ENCODE peak calls at places on chromosomes 16 and 17, in ten cellular contexts. V is heart right ventricle; A is CD8-positive, alpha-beta memory T cell; T is colonic mucosa; K is adrenal gland; O is brain microvascular endothelial cell; J is AG04450; F is lower lobe of right lung; W is upper lobe of right lung; G is endodermal cell. D is an unnamed sample. For H3K27me3, the result is how much of the 10 kb centered on the place peaks cover.

GRCh38 chr17:22435231-22435974 is 743.1 kb downstream of the KCNJ18 start:
- DNase-seq in V (no peak), A (no peak), T (no peak), K (no peak), O (no peak), J (no peak), F (no peak), W (no peak), G (no peak), D (no peak)

GRCh38 chr17:78839762-78840529 is 668 bp downstream of the USP36 start:
- DNase-seq in V (no peak), A (peak), T (peak), K (peak), O (peak), J (no peak), F (peak), W (peak), G (peak), D (peak)

GRCh38 chr17:75673487-75673886 is 6.3 kb downstream of the SAP30BP start:
- DNase-seq in V (no peak), A (no peak), T (no peak), K (no peak), O (no peak), J (no peak), F (no peak), W (no peak), G (no peak), D (no peak)

GRCh38 chr17:12320286-12320685 is 299.6 kb downstream of the MAP2K4 start:
- DNase-seq in V (no peak), A (no peak), T (no peak), K (no peak), O (peak), J (peak), F (no peak), W (no peak), G (no peak), D (no peak)

GRCh38 chr16:53094013-53094630 is 39.3 kb downstream of the CHD9 start:
- DNase-seq in V (peak), A (no peak), T (peak), K (peak), O (peak), J (no peak), F (peak), W (peak), G (no peak), D (peak)

GRCh38 chr16:13594798-13595197 is 325.2 kb upstream of the ERCC4 start:
- DNase-seq in V (no peak), A (no peak), T (no peak), K (no peak), O (no peak), J (no peak), F (no peak), W (no peak), G (peak), D (no peak)

GRCh38 chr16:46814790-46815189 is 16.2 kb downstream of the C16orf87 start:
- DNase-seq in V (no peak), A (no peak), T (no peak), K (no peak), O (no peak), J (no peak), F (no peak), W (no peak), G (no peak), D (no peak)

GRCh38 chr17:39123627-39124026 is 27.8 kb downstream of the PLXDC1 start:
- DNase-seq in V (peak), A (no peak), T (no peak), K (no peak), O (no peak), J (no peak), F (no peak), W (no peak), G (no peak), D (peak)

GRCh38 chr17:81517009-81517338 is 4.4 kb upstream of the ACTG1 start:
- DNase-seq in V (peak), A (no peak), T (no peak), K (no peak), O (no peak), J (no peak), F (peak), W (no peak), G (no peak), D (no peak)

GRCh38 chr16:25689137-25689836 is 2.5 kb upstream of the HS3ST4 start:
- DNase-seq in V (no peak), A (no peak), T (no peak), K (no peak), O (no peak), J (no peak), F (no peak), W (no peak), G (no peak), D (no peak)
- H3K27me3 ChIP-seq in V (under half), A (under half), T (under half), K (under half), O (under half), J (under half), F (under half), W (under half), G (under half), D (under half)

GRCh38 chr16:27402964-27403600 is 1.1 kb downstream of the IL21R start:
- DNase-seq in V (no peak), A (peak), T (no peak), K (no peak), O (no peak), J (no peak), F (no peak), W (no peak), G (no peak), D (no peak)
- H3K4me3 ChIP-seq in V (no peak), A (peak), T (peak), K (no peak), O (no peak), J (no peak), F (peak), W (peak), G (no peak), D (no peak)

DNA sequence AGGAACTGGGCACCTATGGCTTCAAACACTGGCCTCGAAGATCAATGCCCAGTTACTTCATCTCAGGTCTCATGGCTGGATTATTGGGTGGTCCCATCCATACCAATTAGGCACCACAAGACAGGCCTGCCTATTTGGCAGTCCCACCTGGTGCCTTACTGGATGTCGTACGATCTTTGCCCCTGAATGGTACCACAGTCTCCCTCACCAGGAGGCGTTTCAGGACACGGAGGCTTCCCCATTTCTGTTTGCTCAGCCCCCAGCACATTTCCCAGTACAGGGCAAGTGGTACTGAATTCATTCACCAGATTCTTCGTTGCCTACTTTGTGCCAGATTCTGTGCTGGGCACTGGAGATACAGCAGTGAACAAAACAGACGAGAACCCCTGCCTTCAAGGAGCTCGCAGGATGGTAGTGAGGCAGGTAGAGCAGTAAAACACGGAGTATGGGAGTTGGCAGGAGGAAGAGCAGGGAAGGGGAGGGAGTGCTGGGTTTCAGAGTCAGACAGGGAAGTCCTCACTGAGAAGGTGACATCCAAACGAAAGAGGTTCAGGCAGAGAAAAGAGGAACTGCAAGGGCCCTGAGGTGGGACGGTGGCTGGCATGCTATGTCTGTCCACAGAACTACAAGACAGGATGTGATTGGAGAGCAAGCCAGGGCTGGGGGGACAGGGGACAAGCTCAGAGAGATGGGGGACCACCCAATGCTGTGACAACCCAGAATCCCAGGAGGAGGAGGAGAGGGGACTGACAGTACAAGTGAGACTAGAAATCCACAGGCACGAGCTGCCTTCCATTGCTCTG is 99.7 kb downstream of the RAB11FIP4 start:
- DNase-seq in V (no peak), A (no peak), T (peak), K (no peak), O (no peak), J (no peak), F (peak), W (no peak), G (no peak), D (no peak)
- H3K27me3 ChIP-seq in V (under half), A (under half), T (under half), K (under half), O (under half), J (half or more), F (under half), W (under half), G (under half), D (under half)

DNA sequence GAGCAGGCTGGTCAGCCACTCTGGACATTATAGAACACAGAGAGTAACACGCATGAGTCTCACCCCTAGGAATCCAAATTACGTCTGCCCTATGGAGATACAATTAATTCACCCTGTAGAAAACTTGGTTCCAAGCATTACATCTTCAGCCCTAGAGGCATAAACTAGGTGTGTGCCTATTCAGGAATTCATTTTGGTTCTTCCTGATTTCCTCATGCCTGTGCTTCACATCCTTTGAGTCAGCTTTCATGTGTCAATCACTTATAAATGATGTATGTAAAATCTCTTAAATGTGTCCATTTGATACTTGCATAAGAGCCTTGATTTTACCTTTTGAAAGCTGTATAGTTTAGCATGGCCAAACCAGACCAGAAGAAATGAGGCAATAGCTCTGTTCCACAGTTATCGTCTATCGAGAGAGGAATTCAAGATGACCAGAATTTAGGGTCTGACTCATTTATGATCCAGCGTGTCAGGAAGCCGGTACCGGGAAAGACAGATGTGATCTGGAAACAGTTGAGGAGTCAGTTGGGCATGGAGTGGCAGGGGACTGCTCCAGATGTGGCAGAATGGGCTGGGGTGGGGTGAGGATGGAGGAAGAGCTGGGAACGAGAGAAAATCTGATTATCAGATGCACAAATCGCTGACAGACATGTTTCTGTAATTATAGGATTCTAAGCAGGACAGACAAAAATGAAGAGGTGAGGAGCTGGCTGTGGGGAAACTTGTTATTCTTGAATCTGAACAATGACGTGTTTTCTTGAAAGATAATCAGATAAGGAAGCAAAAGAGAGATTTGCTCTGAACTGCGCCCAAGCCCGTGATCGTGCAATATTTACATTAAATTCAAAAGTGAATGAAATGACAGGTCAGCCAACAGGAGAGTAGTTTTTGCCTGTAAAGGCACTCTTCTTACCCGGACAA is 76.7 kb downstream of the C16orf95 start:
- DNase-seq in V (no peak), A (no peak), T (peak), K (no peak), O (no peak), J (no peak), F (no peak), W (no peak), G (no peak), D (peak)
- H3K4me3 ChIP-seq in V (no peak), A (no peak), T (no peak), K (no peak), O (no peak), J (no peak), F (no peak), W (no peak), G (no peak), D (no peak)

GRCh38 chr16:56191807-56192643 is 736 bp downstream of the GNAO1 start:
- DNase-seq in V (peak), A (no peak), T (no peak), K (no peak), O (no peak), J (no peak), F (no peak), W (no peak), G (peak), D (no peak)

GRCh38 chr16:56195151-56195550 is 3.9 kb downstream of the GNAO1 start:
- DNase-seq in V (no peak), A (no peak), T (no peak), K (no peak), O (no peak), J (no peak), F (no peak), W (no peak), G (no peak), D (no peak)

GRCh38 chr16:56193951-56194726 is 2.9 kb downstream of the GNAO1 start:
- DNase-seq in V (peak), A (peak), T (peak), K (peak), O (peak), J (no peak), F (peak), W (peak), G (peak), D (peak)

GRCh38 chr16:56192644-56192960 is 1.3 kb downstream of the GNAO1 start:
- DNase-seq in V (no peak), A (no peak), T (no peak), K (no peak), O (no peak), J (no peak), F (no peak), W (no peak), G (no peak), D (no peak)

DNA sequence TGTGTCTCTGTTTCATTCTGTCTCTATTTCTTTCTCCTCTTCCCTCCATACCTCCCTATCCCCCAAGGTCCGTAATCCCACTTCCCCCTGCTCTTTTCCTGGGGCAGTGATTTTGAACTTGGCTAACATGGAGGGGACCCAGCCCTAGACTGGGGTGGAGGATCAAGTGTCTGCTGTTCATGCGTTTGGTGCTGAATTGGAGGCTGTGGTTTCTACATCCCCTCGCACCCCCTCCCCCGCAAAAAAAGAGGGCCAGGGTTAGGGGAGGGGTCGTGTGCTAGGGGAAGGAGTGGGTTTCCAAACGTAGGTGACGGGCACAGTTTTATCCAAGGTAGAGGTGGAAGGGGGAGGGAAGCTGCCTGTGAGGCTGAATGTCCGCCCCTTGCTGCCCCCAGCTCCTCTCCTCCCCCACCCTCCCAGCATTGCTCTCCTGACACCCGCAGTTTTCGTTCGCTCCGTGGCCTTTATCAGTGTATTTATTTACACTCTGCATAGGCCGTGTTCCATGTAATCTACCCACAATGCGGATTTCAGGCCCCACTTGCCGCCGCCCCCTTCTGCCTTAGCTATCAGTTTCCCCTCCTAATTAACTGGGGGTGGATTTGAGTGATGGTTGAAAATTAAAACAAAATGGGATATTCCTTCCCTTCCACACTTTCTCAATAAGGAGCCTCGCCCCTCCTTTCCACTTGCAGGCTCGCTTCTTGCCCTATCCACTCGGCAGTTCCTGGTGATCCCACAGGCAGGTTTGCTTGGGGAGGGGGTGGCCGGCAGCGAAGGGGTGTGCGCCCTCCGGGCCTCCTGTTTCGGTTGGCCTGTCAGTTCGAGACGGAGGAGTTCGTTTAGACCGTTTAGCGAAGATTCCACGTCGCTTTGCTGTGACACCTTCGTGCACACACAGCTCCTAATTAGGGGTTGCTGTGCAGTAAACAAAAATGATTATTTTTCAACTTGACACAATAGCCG is 2.0 kb downstream of the GNAO1 start:
- DNase-seq in V (no peak), A (no peak), T (no peak), K (no peak), O (no peak), J (no peak), F (no peak), W (no peak), G (peak), D (no peak)
- H3K27me3 ChIP-seq in V (under half), A (under half), T (under half), K (under half), O (half or more), J (half or more), F (half or more), W (half or more), G (under half), D (under half)

GRCh38 chr17:2511462-2512369 is at the start of gene METTL16:
- DNase-seq in V (peak), A (peak), T (peak), K (peak), O (peak), J (peak), F (peak), W (peak), G (peak), D (peak)
- H3K4me3 ChIP-seq in V (peak), A (peak), T (peak), K (peak), O (peak), J (peak), F (peak), W (peak), G (peak), D (peak)

GRCh38 chr17:74531231-74531761 is at the start of gene CD300LB:
- DNase-seq in V (no peak), A (no peak), T (peak), K (peak), O (no peak), J (no peak), F (peak), W (no peak), G (peak), D (no peak)
- H3K27me3 ChIP-seq in V (under half), A (under half), T (under half), K (under half), O (under half), J (under half), F (under half), W (under half), G (under half), D (under half)

DNA sequence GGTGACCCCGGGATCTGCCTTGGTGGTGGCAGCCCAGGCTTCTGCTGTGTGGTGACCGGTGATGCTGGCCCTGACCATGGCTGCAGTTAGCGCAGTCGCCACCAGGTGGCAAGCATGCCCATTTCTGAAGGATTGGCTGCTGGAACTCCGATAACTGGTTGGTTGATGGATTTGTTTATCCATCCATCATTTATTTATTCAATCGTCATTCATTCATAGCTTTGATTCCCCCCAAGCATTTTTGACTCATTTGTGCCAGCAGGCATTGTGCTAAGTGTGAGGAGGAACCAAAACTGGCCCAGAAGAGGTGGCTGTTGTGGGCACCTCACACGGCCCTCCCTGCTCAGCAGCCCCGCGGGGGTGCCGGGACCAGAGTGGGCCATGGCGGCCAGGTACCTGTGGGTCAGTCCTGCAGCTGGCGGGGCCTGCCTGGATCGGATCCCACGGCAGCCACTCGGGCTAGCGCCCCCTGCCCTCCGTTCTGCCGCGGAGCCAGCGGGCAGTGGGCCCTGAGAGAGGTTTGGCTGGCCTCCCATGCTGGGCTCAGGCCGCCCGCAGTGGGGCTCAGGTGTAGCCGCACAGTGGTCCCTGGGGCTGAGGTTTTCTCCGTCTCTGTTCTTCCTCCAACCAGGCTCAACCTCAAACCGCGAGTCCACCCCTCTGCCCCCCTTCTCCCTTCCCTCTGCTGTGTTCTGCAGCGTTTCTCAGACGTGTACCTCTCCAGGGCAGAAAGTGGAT is 28.8 kb upstream of the ITGA3 start:
- DNase-seq in V (peak), A (peak), T (peak), K (peak), O (peak), J (no peak), F (peak), W (peak), G (peak), D (peak)
- H3K4me3 ChIP-seq in V (peak), A (no peak), T (no peak), K (peak), O (peak), J (peak), F (peak), W (peak), G (no peak), D (peak)

GRCh38 chr17:49967621-49968379 is 1.2 kb upstream of the DLX4 start:
- DNase-seq in V (no peak), A (no peak), T (no peak), K (no peak), O (no peak), J (no peak), F (no peak), W (no peak), G (no peak), D (no peak)

GRCh38 chr17:49970498-49970897 is 1.5 kb downstream of the DLX4 start:
- DNase-seq in V (no peak), A (no peak), T (no peak), K (no peak), O (no peak), J (no peak), F (no peak), W (no peak), G (peak), D (no peak)

GRCh38 chr17:49968380-49969133 is 433 bp upstream of the DLX4 start:
- DNase-seq in V (peak), A (peak), T (peak), K (peak), O (peak), J (no peak), F (peak), W (peak), G (peak), D (peak)

GRCh38 chr17:49969794-49970389 is 902 bp downstream of the DLX4 start:
- DNase-seq in V (no peak), A (no peak), T (no peak), K (no peak), O (no peak), J (no peak), F (no peak), W (no peak), G (peak), D (no peak)

DNA sequence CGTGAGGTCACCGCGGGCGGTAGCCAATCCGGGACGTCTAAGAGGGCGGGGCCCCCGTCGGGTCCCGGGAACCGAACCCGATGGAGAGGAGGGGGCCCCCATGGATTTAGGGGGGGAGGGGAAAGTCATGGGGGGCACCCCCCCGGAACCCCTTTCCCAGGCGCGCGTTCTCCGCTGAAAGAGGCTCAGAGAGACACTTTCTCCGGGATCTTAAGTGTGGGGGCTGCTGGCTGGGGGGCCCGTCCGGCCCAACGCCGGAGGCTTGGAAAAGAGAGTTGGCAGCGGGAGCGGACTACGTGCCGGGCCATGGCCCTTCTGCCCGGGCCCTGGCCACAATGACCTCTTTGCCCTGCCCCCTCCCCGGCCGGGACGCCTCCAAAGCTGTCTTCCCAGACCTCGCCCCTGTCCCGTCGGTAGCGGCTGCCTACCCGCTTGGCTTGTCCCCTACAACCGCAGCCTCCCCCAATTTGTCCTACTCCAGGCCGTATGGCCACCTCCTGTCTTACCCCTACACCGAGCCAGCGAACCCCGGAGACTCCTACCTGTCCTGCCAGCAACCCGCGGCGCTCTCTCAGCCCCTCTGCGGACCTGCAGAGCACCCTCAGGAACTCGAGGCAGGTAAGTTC is at the start of gene DLX4:
- DNase-seq in V (no peak), A (no peak), T (no peak), K (peak), O (no peak), J (no peak), F (no peak), W (no peak), G (peak), D (no peak)
- H3K27me3 ChIP-seq in V (half or more), A (half or more), T (half or more), K (half or more), O (half or more), J (half or more), F (half or more), W (half or more), G (half or more), D (half or more)